ENCODE peak calls at places on chromosomes 4 and X, in eight cellular contexts. F, L, Z, U, T, B, K and A are unnamed samples.

GRCh38 chrX:39895228-39896110 is 202.3 kb downstream of the BCOR start:
- DNase-seq in F (no peak), L (no peak), Z (no peak), U (no peak), T (peak), B (no peak), K (no peak), A (no peak)

GRCh38 chr4:45621926-45622325 is 501.9 kb downstream of the GABRG1 start:
- DNase-seq in F (no peak), L (no peak), Z (peak), U (no peak), T (no peak), B (no peak), K (no peak), A (no peak)

GRCh38 chr4:139153411-139154133 is 23.4 kb downstream of the ELF2 start:
- DNase-seq in F (no peak), L (no peak), Z (peak), U (no peak), T (no peak), B (no peak), K (no peak), A (no peak)

GRCh38 chrX:46607916-46608315 is 34.4 kb downstream of the CHST7 start:
- DNase-seq in F (no peak), L (no peak), Z (no peak), U (no peak), T (no peak), B (no peak), K (no peak), A (no peak)

GRCh38 chrX:7047951-7048350 is 99.6 kb upstream of the STS start:
- DNase-seq in F (no peak), L (no peak), Z (no peak), U (no peak), T (no peak), B (no peak), K (no peak), A (no peak)

GRCh38 chr4:186557061-186557460 is 1.7 kb upstream of the MTNR1A start:
- DNase-seq in F (no peak), L (no peak), Z (peak), U (no peak), T (no peak), B (no peak), K (no peak), A (no peak)

GRCh38 chr4:48854982-48855381 is 24.1 kb downstream of the OCIAD1 start:
- DNase-seq in F (no peak), L (no peak), Z (peak), U (no peak), T (no peak), B (no peak), K (no peak), A (no peak)

GRCh38 chrX:120251471-120252011 is 929 bp downstream of the ZBTB33 start:
- DNase-seq in F (no peak), L (peak), Z (peak), U (peak), T (peak), B (no peak), K (peak), A (peak)

GRCh38 chrX:18360867-18361266 is 6.4 kb upstream of the SCML2 start:
- DNase-seq in F (no peak), L (no peak), Z (no peak), U (no peak), T (no peak), B (no peak), K (no peak), A (no peak)

GRCh38 chrX:40096395-40097091 is 1.2 kb downstream of the BCOR start:
- DNase-seq in F (no peak), L (peak), Z (no peak), U (peak), T (peak), B (no peak), K (peak), A (peak)

DNA sequence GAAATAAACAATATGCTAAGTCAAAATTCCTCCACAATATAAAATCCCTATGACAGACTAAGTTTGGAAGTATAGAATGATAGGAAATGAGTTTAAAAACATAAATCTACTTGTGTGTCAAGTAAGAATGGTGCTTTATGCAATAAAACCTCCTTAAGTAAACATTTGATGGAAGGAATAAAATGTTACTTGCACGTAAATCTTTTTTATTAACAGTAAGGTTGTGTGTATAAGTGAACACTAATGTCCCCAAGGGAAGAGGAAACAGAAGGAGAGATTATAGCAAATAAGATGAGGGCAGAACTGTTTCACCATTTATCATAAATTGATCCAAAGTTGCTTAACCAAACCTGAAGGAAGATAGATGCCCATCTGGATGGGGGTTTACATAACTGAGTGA is 86.8 kb downstream of the FRMPD4 start:
- DNase-seq in F (no peak), L (no peak), Z (no peak), U (no peak), T (no peak), B (no peak), K (no peak), A (no peak)
- TF ChIP-seq CTCF in F (no peak), L (no peak), Z (no peak), U (no peak), T (no peak), B (no peak), K (no peak), A (no peak)

GRCh38 chr4:85515701-85516100 is 40.8 kb downstream of the ARHGAP24 start:
- DNase-seq in F (no peak), L (no peak), Z (no peak), U (no peak), T (no peak), B (no peak), K (no peak), A (no peak)
- TF ChIP-seq CTCF in F (no peak), L (no peak), Z (no peak), U (no peak), T (no peak), B (no peak), K (no peak), A (no peak)

DNA sequence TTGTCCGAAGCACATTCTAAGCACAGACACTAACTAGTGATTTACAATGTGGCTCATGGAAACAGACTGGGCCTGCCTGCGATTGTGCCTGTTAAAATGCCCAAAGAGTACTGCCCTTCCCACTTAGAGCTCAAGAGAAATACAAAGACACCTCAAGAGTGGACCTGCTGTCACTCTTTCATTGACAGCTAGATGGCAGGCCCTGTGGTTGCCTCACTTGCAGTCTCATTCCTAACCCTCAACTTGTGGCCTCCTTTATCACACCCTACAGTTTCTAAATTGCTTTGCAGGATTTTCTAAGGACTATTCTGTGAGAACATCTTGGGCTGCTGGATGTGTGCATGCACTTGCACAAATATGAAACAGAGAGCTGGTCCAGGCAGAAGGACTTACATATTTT is 331.0 kb upstream of the EMCN start:
- DNase-seq in F (no peak), L (no peak), Z (no peak), U (no peak), T (no peak), B (no peak), K (no peak), A (no peak)
- TF ChIP-seq CTCF in F (peak), L (no peak), Z (no peak), U (no peak), T (no peak), B (peak), K (no peak), A (no peak)

DNA sequence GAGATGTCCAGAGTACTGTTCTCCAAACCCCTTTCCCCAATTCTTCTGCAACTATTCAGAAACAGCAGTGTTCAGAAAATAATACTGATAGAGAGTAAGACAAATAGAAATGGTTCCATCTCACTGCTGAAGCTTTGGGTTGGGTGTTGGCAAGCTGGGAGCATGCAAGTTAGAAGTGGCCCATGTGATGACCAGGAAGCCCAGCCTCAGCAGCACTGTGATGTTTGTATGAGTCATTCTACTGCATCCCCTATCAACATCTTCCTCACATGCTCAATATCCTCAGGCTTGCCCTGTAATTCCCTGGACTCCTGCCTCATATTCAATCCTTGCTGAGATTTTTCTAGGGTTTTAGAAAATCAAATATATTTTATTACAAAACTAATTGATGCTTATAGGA is 96.5 kb downstream of the CHRDL1 start:
- DNase-seq in F (no peak), L (no peak), Z (no peak), U (no peak), T (no peak), B (no peak), K (no peak), A (no peak)
- TF ChIP-seq CTCF in F (no peak), L (no peak), Z (no peak), U (no peak), T (no peak), B (no peak), K (no peak), A (no peak)

DNA sequence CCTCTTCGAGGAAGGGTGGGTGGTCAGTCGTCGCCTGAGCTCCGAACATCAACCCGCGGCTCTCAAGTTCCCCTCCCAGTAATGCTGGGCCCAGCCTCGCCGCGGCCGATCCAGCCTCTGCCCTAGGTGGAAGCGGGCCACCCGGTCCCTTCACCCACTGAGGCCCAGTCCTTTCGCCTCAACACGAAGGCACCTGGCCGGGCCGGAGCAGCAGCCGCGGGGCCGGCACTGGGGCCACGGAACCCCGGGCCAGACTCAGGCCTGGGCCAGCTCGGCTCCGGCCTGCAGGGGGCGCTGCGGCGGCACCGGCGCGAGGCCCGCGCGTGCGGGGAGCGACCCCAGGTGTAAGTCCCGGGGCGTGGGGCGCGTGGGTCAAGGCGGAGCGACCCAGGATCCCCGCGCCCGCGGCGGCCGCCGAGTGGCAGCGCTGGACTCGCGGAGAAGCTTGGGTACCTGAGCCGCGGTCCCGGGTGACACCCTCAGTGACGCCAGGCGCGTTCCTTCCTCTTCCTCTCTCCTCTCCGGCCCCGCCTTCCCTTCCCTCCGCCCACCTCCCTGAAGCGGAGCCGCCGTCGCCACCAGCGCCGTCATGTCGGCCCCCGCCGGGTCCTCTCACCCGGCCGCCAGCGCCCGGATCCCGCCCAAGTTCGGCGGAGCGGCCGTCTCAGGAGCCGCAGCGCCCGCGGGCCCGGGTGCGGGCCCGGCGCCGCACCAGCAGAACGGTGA is at the start of gene SEC24B:
- DNase-seq in F (peak), L (peak), Z (peak), U (peak), T (peak), B (peak), K (peak), A (peak)
- TF ChIP-seq CTCF in F (peak), L (peak), Z (peak), U (peak), T (peak), B (peak), K (peak), A (peak)

GRCh38 chrX:66731398-66731797 is 92.5 kb upstream of the EDA2R start:
- DNase-seq in F (no peak), L (peak), Z (peak), U (no peak), T (no peak), B (no peak), K (no peak), A (no peak)
- TF ChIP-seq CTCF in F (peak), L (peak), Z (peak), U (no peak), T (peak), B (peak), K (no peak), A (no peak)

GRCh38 chr4:26412381-26413372 is 77.6 kb downstream of the CCKAR start:
- DNase-seq in F (no peak), L (no peak), Z (no peak), U (peak), T (peak), B (no peak), K (peak), A (no peak)

GRCh38 chr4:26418107-26418506 is 72.2 kb downstream of the CCKAR start:
- DNase-seq in F (no peak), L (no peak), Z (no peak), U (no peak), T (no peak), B (no peak), K (no peak), A (no peak)

GRCh38 chr4:26418850-26419249 is 71.4 kb downstream of the CCKAR start:
- DNase-seq in F (no peak), L (no peak), Z (no peak), U (no peak), T (no peak), B (no peak), K (no peak), A (no peak)

GRCh38 chr4:26410385-26411293 is 79.6 kb downstream of the CCKAR start:
- DNase-seq in F (no peak), L (peak), Z (peak), U (no peak), T (peak), B (no peak), K (peak), A (no peak)

DNA sequence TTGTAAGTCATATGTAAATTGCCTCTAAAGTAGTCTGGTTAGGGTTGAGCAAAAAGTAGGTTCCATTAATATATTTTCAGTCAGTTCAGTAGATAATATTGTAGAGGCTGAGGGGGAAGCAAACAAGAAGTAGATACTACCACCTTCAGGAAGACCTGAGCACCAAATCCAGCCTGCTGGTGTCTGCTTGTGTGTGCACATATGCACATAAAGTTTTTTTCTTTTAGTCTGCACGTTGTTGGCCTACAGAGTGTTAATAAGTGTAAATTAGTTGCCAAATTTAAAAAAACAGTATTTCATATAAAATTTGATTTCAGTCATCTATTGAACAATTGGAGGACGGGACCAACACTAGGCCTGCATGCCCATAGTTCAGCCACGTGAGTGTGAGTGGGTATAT is 76.7 kb downstream of the CCKAR start:
- DNase-seq in F (no peak), L (no peak), Z (no peak), U (no peak), T (no peak), B (no peak), K (no peak), A (no peak)
- TF ChIP-seq CTCF in F (peak), L (no peak), Z (no peak), U (no peak), T (no peak), B (no peak), K (no peak), A (no peak)

GRCh38 chr4:71130827-71131603 is 137.6 kb downstream of the DCK start:
- DNase-seq in F (no peak), L (no peak), Z (peak), U (no peak), T (no peak), B (no peak), K (no peak), A (no peak)
- TF ChIP-seq CTCF in F (peak), L (no peak), Z (no peak), U (no peak), T (no peak), B (no peak), K (no peak), A (no peak)

GRCh38 chr4:131638776-131639175 is 1510.3 kb upstream of the PCDH10 start:
- DNase-seq in F (no peak), L (no peak), Z (peak), U (no peak), T (no peak), B (no peak), K (no peak), A (no peak)

GRCh38 chr4:131649227-131649626 is 1499.9 kb upstream of the PCDH10 start:
- DNase-seq in F (no peak), L (no peak), Z (no peak), U (no peak), T (no peak), B (no peak), K (no peak), A (no peak)

DNA sequence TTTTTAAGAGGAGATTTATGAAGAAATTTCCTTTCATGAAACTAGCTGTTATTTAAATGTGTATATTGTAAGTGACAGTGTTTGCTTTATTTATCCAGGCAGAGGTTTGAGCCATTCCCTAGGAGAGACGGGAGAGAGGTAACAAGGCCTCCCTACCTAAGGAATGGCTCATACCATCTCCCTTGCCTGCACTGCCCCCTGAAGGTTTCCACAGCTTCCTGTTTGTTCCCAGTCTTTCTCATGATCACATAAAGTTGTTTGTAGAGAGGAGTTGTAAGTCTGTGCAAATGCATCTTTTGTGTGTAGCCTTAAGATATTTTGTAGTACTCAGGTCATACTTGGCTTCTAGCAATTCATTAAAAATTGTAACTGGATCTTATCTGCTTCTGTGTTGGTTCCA is 1504.5 kb upstream of the PCDH10 start:
- DNase-seq in F (no peak), L (peak), Z (peak), U (no peak), T (no peak), B (no peak), K (no peak), A (no peak)
- TF ChIP-seq CTCF in F (peak), L (peak), Z (peak), U (no peak), T (no peak), B (peak), K (no peak), A (no peak)

DNA sequence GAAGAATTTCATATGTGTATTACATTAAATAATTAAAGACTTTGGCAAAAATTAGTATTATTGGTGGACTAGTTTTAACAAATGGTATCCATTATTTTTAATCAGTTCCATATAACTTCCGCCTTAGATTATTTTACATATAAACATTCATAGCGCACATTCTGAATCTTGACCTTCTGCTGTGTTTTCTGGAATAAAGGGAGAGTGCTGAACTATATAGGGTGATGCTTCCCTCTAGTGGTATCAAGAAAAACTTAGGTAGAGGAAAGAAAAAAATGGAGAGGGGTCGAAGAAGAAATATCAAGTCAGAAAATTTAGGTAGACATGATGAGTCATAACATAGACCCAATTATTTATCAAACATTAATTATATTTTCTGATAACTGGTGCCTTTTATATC is 155.6 kb upstream of the PACRGL start:
- DNase-seq in F (no peak), L (no peak), Z (peak), U (no peak), T (no peak), B (no peak), K (no peak), A (no peak)
- TF ChIP-seq CTCF in F (peak), L (peak), Z (peak), U (peak), T (peak), B (peak), K (peak), A (no peak)